ENCODE peak calls at places on chromosomes 5 and 9, in four cellular contexts. D is iris pigment epithelial cell, I is SK-MEL-5, C is EL. V is an unnamed sample.

GRCh38 chr5:159601216-159601615 is 270.9 kb upstream of the IL12B start:
- DNase-seq in D (peak; percentile 73), I (no peak), C (no peak), V (no peak)

GRCh38 chr5:68545636-68546325 is 330.2 kb downstream of the PIK3R1 start:
- DNase-seq in D (no peak), I (no peak), C (no peak), V (peak; percentile 79)

GRCh38 chr5:5643481-5643880 is 221.0 kb downstream of the ICE1 start:
- DNase-seq in D (no peak), I (no peak), C (no peak), V (no peak)

GRCh38 chr5:59337240-59337639 is 556.3 kb downstream of the PDE4D start:
- DNase-seq in D (no peak), I (no peak), C (no peak), V (no peak)

GRCh38 chr9:120928720-120929389 is 2.3 kb upstream of the TRAF1 start:
- DNase-seq in D (peak; percentile 47), I (no peak), C (peak; percentile 50), V (peak; percentile 51)

GRCh38 chr9:133342083-133342406 is 5.9 kb downstream of the MED22 start:
- DNase-seq in D (no peak), I (no peak), C (no peak), V (peak; percentile 23)

GRCh38 chr9:5629312-5630037 is 568 bp downstream of the RIC1 start:
- DNase-seq in D (peak; percentile 57), I (peak; percentile 33), C (peak; percentile 43), V (peak; percentile 59)

GRCh38 chr9:133708770-133709611 is 29.2 kb downstream of the SARDH start:
- DNase-seq in D (no peak), I (no peak), C (no peak), V (no peak)

GRCh38 chr9:110220809-110221208 is 12.8 kb upstream of the C9orf152 start:
- DNase-seq in D (no peak), I (no peak), C (no peak), V (no peak)

GRCh38 chr5:160183075-160183474 is 46.2 kb upstream of the FABP6 start:
- DNase-seq in D (no peak), I (no peak), C (peak; percentile 40), V (no peak)

GRCh38 chr9:124436320-124436719 is 13.9 kb upstream of the ADGRD2 start:
- DNase-seq in D (no peak), I (no peak), C (no peak), V (no peak)

GRCh38 chr9:134175291-134175807 is 11.0 kb upstream of the RNU6ATAC start:
- DNase-seq in D (no peak), I (no peak), C (peak; percentile 17), V (no peak)

GRCh38 chr5:141882594-141883183 is 4.5 kb upstream of the PCDH1 start:
- DNase-seq in D (no peak), I (no peak), C (no peak), V (no peak)

GRCh38 chr9:76677481-76678055 is 86.7 kb upstream of the PCA3 start:
- DNase-seq in D (no peak), I (no peak), C (peak; percentile 55), V (no peak)

GRCh38 chr9:629136-629535 is 212.4 kb upstream of the DMRT1 start:
- DNase-seq in D (no peak), I (no peak), C (no peak), V (no peak)

GRCh38 chr9:129932303-129933151 is 97.3 kb downstream of the USP20 start:
- DNase-seq in D (peak; percentile 38), I (no peak), C (peak; percentile 41), V (no peak)

GRCh38 chr5:170755679-170756456 is 27.7 kb upstream of the GABRP start:
- DNase-seq in D (no peak), I (no peak), C (no peak), V (peak; percentile 21)

GRCh38 chr5:2008851-2009629 is 126.3 kb upstream of the IRX4 start:
- DNase-seq in D (no peak), I (no peak), C (no peak), V (no peak)

GRCh38 chr5:178186417-178186816 is 754 bp downstream of the GMCL2 start:
- DNase-seq in D (peak; percentile 28), I (no peak), C (no peak), V (no peak)

GRCh38 chr9:123957168-123957721 is 27.3 kb upstream of the DENND1A start:
- DNase-seq in D (no peak), I (no peak), C (no peak), V (no peak)

GRCh38 chr9:86614871-86615849 is 260.9 kb upstream of the TUT7 start:
- DNase-seq in D (peak; percentile 45), I (peak; percentile 86), C (peak; percentile 58), V (peak; percentile 78)

GRCh38 chr5:62466228-62466627 is 53.7 kb downstream of the IPO11 start:
- DNase-seq in D (peak; percentile 15), I (no peak), C (peak; percentile 30), V (no peak)

V was measured in A673.